ENCODE peak calls at places on chromosomes 13 and 19, in five cellular contexts. T is CD8-positive, alpha-beta T cell; N is MV-4-11; R is caudate nucleus; D is NCI-H2081. I is an unnamed sample.

GRCh38 chr13:66154354-66154753 is 1075.8 kb downstream of the PCDH9 start:
- DNase-seq in T (no peak), N (no peak), R (no peak), D (no peak), I (no peak)

GRCh38 chr19:58021541-58022282 is 12.1 kb upstream of the ZSCAN1 start:
- DNase-seq in T (peak), N (no peak), R (peak), D (peak), I (peak)

GRCh38 chr13:98664047-98664446 is 87.1 kb upstream of the STK24 start:
- DNase-seq in T (no peak), N (no peak), R (no peak), D (no peak), I (no peak)

GRCh38 chr19:42150940-42151339 is 18.7 kb upstream of the POU2F2 start:
- DNase-seq in T (no peak), N (no peak), R (no peak), D (no peak), I (no peak)

GRCh38 chr19:52961981-52962380 is 700 bp downstream of the ZNF816 start:
- DNase-seq in T (no peak), N (peak), R (no peak), D (no peak), I (no peak)

GRCh38 chr13:39530996-39531395 is 72.0 kb downstream of the LHFPL6 start:
- DNase-seq in T (no peak), N (no peak), R (no peak), D (no peak), I (peak)

GRCh38 chr19:20616071-20616470 is 45.3 kb downstream of the ZNF626 start:
- DNase-seq in T (no peak), N (no peak), R (no peak), D (no peak), I (no peak)

GRCh38 chr19:6608950-6609349 is 18.0 kb upstream of the CD70 start:
- DNase-seq in T (no peak), N (no peak), R (no peak), D (no peak), I (no peak)

GRCh38 chr19:55213547-55213946 is 4.2 kb upstream of the PTPRH start:
- DNase-seq in T (no peak), N (no peak), R (no peak), D (no peak), I (no peak)

GRCh38 chr13:40315416-40316064 is 350.9 kb downstream of the FOXO1 start:
- DNase-seq in T (peak), N (no peak), R (no peak), D (no peak), I (no peak)

GRCh38 chr13:110000534-110001345 is 214.4 kb upstream of the IRS2 start:
- DNase-seq in T (no peak), N (no peak), R (no peak), D (no peak), I (no peak)

GRCh38 chr19:8241646-8242045 is 32.5 kb downstream of the CERS4 start:
- DNase-seq in T (no peak), N (no peak), R (no peak), D (no peak), I (no peak)

GRCh38 chr13:79711631-79712030 is 230.7 kb downstream of the NDFIP2 start:
- DNase-seq in T (no peak), N (no peak), R (no peak), D (no peak), I (no peak)

GRCh38 chr19:40689339-40690049 is 957 bp downstream of the NUMBL start:
- DNase-seq in T (no peak), N (no peak), R (no peak), D (no peak), I (no peak)

GRCh38 chr19:1125601-1126533 is 22.1 kb downstream of the GPX4 start:
- DNase-seq in T (no peak), N (peak), R (no peak), D (no peak), I (no peak)

GRCh38 chr13:44125943-44126469 is 246.3 kb downstream of the LACC1 start:
- DNase-seq in T (no peak), N (no peak), R (no peak), D (no peak), I (no peak)

GRCh38 chr13:86864376-86864775 is 806.8 kb upstream of the SLITRK5 start:
- DNase-seq in T (no peak), N (no peak), R (no peak), D (no peak), I (no peak)

GRCh38 chr13:31242342-31242741 is 42.6 kb downstream of the B3GLCT start:
- DNase-seq in T (no peak), N (no peak), R (no peak), D (no peak), I (no peak)

GRCh38 chr19:46860846-46861690 is at the start of gene ARHGAP35:
- DNase-seq in T (peak), N (no peak), R (no peak), D (no peak), I (no peak)

GRCh38 chr19:33348301-33349010 is 25.1 kb upstream of the CEBPG start:
- DNase-seq in T (no peak), N (no peak), R (no peak), D (no peak), I (no peak)

GRCh38 chr13:57946361-57946760 is 314.8 kb downstream of the PCDH17 start:
- DNase-seq in T (no peak), N (peak), R (no peak), D (no peak), I (no peak)

GRCh38 chr13:114131581-114132418 is 623 bp downstream of the RASA3 start:
- DNase-seq in T (no peak), N (peak), R (no peak), D (no peak), I (no peak)

GRCh38 chr13:51945149-51945548 is 66.1 kb downstream of the ATP7B start:
- DNase-seq in T (no peak), N (peak), R (no peak), D (no peak), I (no peak)

GRCh38 chr19:16208064-16208759 is 10.5 kb downstream of the AP1M1 start:
- DNase-seq in T (no peak), N (no peak), R (no peak), D (no peak), I (no peak)

I was measured in NCI-H526 treated with DMSO at 0.1 percent for 48 hours.